ENCODE peak calls at places on chromosomes 5 and 9, in ten cellular contexts. Q, P, T, A, F, G, Y, E, R and J are unnamed samples. For H3K9me3, the result is how much of the 10 kb centered on the place peaks cover.

GRCh38 chr9:82475584-82476328 is 487.2 kb downstream of the SPATA31D1 start:
- DNase-seq in Q (no peak), P (no peak), T (no peak), A (no peak), F (no peak), G (no peak), Y (no peak), E (no peak), R (no peak), J (no peak)

GRCh38 chr5:152514827-152515397 is 109.8 kb upstream of the NMUR2 start:
- DNase-seq in Q (peak), P (no peak), T (no peak), A (no peak), F (peak), G (no peak), Y (peak), E (no peak), R (no peak), J (no peak)

GRCh38 chr9:125190371-125190801 is 783 bp upstream of the PPP6C start:
- DNase-seq in Q (no peak), P (peak), T (no peak), A (no peak), F (no peak), G (no peak), Y (no peak), E (no peak), R (no peak), J (no peak)

GRCh38 chr9:4237748-4238511 is 61.9 kb downstream of the GLIS3 start:
- DNase-seq in Q (no peak), P (no peak), T (no peak), A (no peak), F (no peak), G (peak), Y (no peak), E (no peak), R (no peak), J (no peak)

GRCh38 chr5:151157426-151158286 is at the start of gene ANXA6:
- DNase-seq in Q (peak), P (peak), T (peak), A (peak), F (peak), G (peak), Y (peak), E (peak), R (peak), J (peak)

GRCh38 chr5:150599917-150600511 is 40.4 kb upstream of the SYNPO start:
- DNase-seq in Q (peak), P (peak), T (peak), A (peak), F (peak), G (peak), Y (peak), E (no peak), R (no peak), J (peak)

GRCh38 chr5:61333351-61334223 is 1.5 kb downstream of the ZSWIM6 start:
- DNase-seq in Q (no peak), P (peak), T (no peak), A (peak), F (peak), G (peak), Y (peak), E (peak), R (peak), J (peak)

GRCh38 chr5:60372786-60373185 is 327.2 kb downstream of the DEPDC1B start:
- DNase-seq in Q (peak), P (no peak), T (no peak), A (no peak), F (no peak), G (no peak), Y (no peak), E (no peak), R (no peak), J (no peak)

GRCh38 chr9:101738566-101739183 is at the start of gene GRIN3A:
- DNase-seq in Q (peak), P (no peak), T (no peak), A (no peak), F (no peak), G (peak), Y (no peak), E (no peak), R (no peak), J (no peak)

GRCh38 chr9:134208310-134208841 is 44.0 kb upstream of the RNU6ATAC start:
- DNase-seq in Q (no peak), P (peak), T (peak), A (peak), F (no peak), G (peak), Y (no peak), E (no peak), R (peak), J (peak)

GRCh38 chr9:79801459-79801858 is 229.7 kb downstream of the TLE4 start:
- DNase-seq in Q (no peak), P (no peak), T (no peak), A (no peak), F (peak), G (no peak), Y (no peak), E (no peak), R (no peak), J (no peak)

GRCh38 chr5:176360894-176361436 is 599 bp downstream of the KIAA1191 start:
- DNase-seq in Q (no peak), P (no peak), T (no peak), A (no peak), F (peak), G (no peak), Y (peak), E (no peak), R (no peak), J (no peak)

GRCh38 chr9:137467161-137467581 is 8.0 kb upstream of the NSMF start:
- DNase-seq in Q (no peak), P (peak), T (no peak), A (no peak), F (no peak), G (no peak), Y (no peak), E (no peak), R (no peak), J (no peak)

GRCh38 chr5:135490245-135491037 is 38.3 kb upstream of the TIFAB start:
- DNase-seq in Q (no peak), P (no peak), T (no peak), A (no peak), F (no peak), G (no peak), Y (no peak), E (no peak), R (no peak), J (no peak)

GRCh38 chr5:142015781-142016533 is 3.1 kb upstream of the GNPDA1 start:
- DNase-seq in Q (no peak), P (no peak), T (no peak), A (no peak), F (peak), G (no peak), Y (peak), E (no peak), R (no peak), J (no peak)

GRCh38 chr5:87339986-87340385 is 72.3 kb downstream of the RASA1 start:
- DNase-seq in Q (no peak), P (no peak), T (no peak), A (no peak), F (no peak), G (no peak), Y (peak), E (no peak), R (no peak), J (no peak)

GRCh38 chr5:132267166-132267739 is 9.8 kb downstream of the PDLIM4 start:
- DNase-seq in Q (no peak), P (peak), T (no peak), A (no peak), F (no peak), G (no peak), Y (no peak), E (no peak), R (no peak), J (no peak)
- H3K9me3 ChIP-seq in Q (under half), P (under half), T (under half), A (under half), F (under half), G (under half), Y (under half), E (under half), R (under half), J (under half)

GRCh38 chr9:91029621-91030361 is 228.2 kb downstream of the SYK start:
- DNase-seq in Q (no peak), P (no peak), T (no peak), A (no peak), F (no peak), G (no peak), Y (no peak), E (no peak), R (no peak), J (peak)

GRCh38 chr9:91026266-91026665 is 224.6 kb downstream of the SYK start:
- DNase-seq in Q (no peak), P (no peak), T (no peak), A (no peak), F (no peak), G (no peak), Y (no peak), E (no peak), R (no peak), J (no peak)

GRCh38 chr9:91027005-91027404 is 225.4 kb downstream of the SYK start:
- DNase-seq in Q (no peak), P (no peak), T (no peak), A (no peak), F (no peak), G (no peak), Y (no peak), E (no peak), R (no peak), J (no peak)

GRCh38 chr9:91025856-91026255 is 224.2 kb downstream of the SYK start:
- DNase-seq in Q (no peak), P (no peak), T (no peak), A (no peak), F (no peak), G (no peak), Y (no peak), E (no peak), R (no peak), J (no peak)

DNA sequence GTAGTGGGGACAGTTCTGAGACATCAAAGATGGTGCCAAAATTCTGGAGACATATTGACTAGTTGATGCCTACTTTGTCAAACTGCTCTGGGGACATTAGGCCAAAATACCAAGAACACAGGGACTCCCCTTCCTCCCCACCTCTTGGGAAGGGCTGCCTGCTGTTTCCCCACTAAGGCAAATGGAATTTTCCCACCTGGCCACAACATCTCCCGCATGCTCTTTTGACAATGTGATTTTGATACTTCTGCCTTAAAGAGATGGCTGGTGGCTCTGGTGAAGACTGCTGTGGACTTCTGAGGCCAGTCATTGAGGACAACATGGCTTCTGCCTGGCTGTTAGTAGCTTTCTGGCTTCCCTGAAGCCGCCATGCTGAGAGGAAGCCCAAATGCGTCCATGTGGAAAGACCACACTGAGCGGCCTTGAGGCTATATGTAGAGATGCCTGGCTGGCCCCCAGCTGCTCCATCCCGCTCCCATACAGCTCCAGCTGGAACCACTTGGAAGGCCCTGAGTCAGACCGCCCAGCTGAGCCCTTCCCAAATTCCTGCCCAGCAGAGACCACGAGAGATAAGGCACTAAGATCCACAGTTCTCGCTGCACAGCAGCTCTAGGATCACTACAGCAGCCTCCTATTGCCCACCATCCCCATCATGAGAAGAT is 226.7 kb downstream of the SYK start:
- DNase-seq in Q (no peak), P (no peak), T (no peak), A (no peak), F (no peak), G (no peak), Y (no peak), E (no peak), R (no peak), J (no peak)
- H3K9me3 ChIP-seq in Q (under half), P (under half), T (under half), A (under half), F (under half), G (under half), Y (under half), E (under half), R (under half), J (under half)

DNA sequence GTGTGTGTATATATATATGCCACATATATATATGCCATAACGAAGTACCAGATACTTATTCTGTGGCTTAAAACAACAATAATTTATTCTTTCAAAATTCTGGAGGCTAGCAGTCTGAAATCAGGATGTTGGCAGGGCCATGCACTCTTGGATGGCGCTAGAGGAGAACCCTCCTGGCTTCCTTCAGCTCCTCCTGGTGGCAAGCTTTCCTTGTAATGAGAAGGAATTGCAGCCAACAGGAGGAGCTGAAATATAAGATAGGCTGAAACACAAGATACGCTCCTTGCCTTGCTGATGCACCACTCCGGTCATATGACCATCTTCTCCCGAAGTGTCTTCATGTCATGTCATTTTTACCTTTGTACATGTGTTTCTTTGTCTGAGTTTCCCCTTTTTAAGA is 368.1 kb upstream of the CTNND2 start:
- DNase-seq in Q (no peak), P (no peak), T (no peak), A (no peak), F (no peak), G (no peak), Y (peak), E (no peak), R (no peak), J (no peak)
- H3K9me3 ChIP-seq in Q (under half), P (under half), T (under half), A (under half), F (under half), G (under half), Y (under half), E (under half), R (under half), J (under half)

GRCh38 chr5:998276-998974 is 10.2 kb upstream of the NKD2 start:
- DNase-seq in Q (no peak), P (no peak), T (no peak), A (peak), F (no peak), G (peak), Y (no peak), E (no peak), R (no peak), J (peak)
- H3K9me3 ChIP-seq in Q (under half), P (under half), T (under half), A (under half), F (under half), G (under half), Y (under half), E (under half), R (under half), J (under half)

DNA sequence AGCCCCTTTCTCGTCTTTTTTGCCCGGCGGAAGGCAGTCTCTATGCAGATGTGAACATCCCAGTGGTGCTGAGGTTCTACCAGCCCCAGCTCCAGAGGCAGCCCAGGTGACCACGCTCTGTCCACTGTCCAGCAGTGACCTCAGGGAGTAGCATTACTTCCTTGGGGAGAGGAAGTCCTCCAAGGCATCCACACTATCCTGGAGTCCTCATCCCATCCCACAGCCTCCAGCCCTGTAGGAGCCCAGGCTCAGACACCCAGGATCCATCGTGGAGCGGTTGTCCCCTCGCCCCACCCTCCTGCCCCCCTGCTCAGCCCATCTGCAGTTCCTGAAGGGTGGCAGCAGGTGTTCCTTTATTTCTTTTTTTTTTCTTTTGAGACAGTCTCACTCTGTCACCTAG is 294.5 kb upstream of the IRX4 start:
- DNase-seq in Q (no peak), P (peak), T (no peak), A (no peak), F (no peak), G (no peak), Y (no peak), E (no peak), R (no peak), J (no peak)
- H3K9me3 ChIP-seq in Q (under half), P (under half), T (under half), A (under half), F (under half), G (under half), Y (under half), E (under half), R (under half), J (under half)

GRCh38 chr5:4345850-4346249 is 750.2 kb downstream of the IRX1 start:
- DNase-seq in Q (no peak), P (no peak), T (no peak), A (no peak), F (no peak), G (no peak), Y (no peak), E (no peak), R (no peak), J (no peak)
- H3K9me3 ChIP-seq in Q (under half), P (under half), T (under half), A (under half), F (under half), G (under half), Y (under half), E (under half), R (under half), J (under half)